ENCODE peak calls at places on chromosomes 5 and 9, in ten cellular contexts. R is IMR-90, B is heart left ventricle, G is GM12891, Q is Peyer's patch, L is NB4, H is HepG2, V is transverse colon, F is ovary, U is body of pancreas. K is an unnamed sample.

GRCh38 chr9:34501889-34502425 is 20.8 kb downstream of the ENHO start:
- DNase-seq in V (peak; percentile 24), U (peak; percentile 78), Q (no peak), G (no peak), R (peak; percentile 27), B (peak; percentile 55), F (peak; percentile 43), H (peak; percentile 83), L (peak; percentile 37), K (no peak)

GRCh38 chr5:61328791-61329617 is 3.1 kb upstream of the ZSWIM6 start:
- DNase-seq in U (no peak), B (no peak), L (no peak), R (no peak), H (no peak), V (no peak), F (no peak), G (no peak), Q (no peak), K (no peak)

GRCh38 chr5:41721521-41721920 is 148.7 kb downstream of the OXCT1 start:
- DNase-seq in L (no peak), G (no peak), R (peak; percentile 2), V (no peak), B (no peak), Q (no peak), H (no peak), U (no peak), F (no peak), K (no peak)

GRCh38 chr9:19663554-19663953 is 125.3 kb downstream of the SLC24A2 start:
- DNase-seq in U (no peak), F (no peak), Q (no peak), H (no peak), G (no peak), B (no peak), V (no peak), R (no peak), L (no peak), K (no peak)

GRCh38 chr9:10250200-10250599 is 362.6 kb downstream of the PTPRD start:
- DNase-seq in G (no peak), R (no peak), V (no peak), Q (no peak), L (no peak), H (no peak), F (no peak), B (no peak), U (no peak), K (no peak)

GRCh38 chr5:108259306-108259705 is 122.6 kb downstream of the FBXL17 start:
- DNase-seq in Q (no peak), U (no peak), R (peak; percentile 53), L (no peak), G (no peak), F (no peak), V (no peak), B (no peak), H (no peak), K (no peak)

GRCh38 chr5:69136296-69136695 is 30.7 kb upstream of the CCNB1 start:
- DNase-seq in F (no peak), B (no peak), G (peak; percentile 44), Q (no peak), R (no peak), L (peak; percentile 58), V (no peak), U (no peak), H (no peak), K (no peak)

GRCh38 chr5:145521523-145521922 is 313.6 kb downstream of the PRELID2 start:
- DNase-seq in U (no peak), R (no peak), Q (no peak), V (no peak), H (no peak), F (no peak), B (no peak), G (no peak), L (no peak), K (no peak)

GRCh38 chr9:126805546-126806262 is 864 bp downstream of the ZBTB43 start:
- DNase-seq in G (peak; percentile 47), F (no peak), B (peak; percentile 90), Q (peak; percentile 71), V (peak; percentile 74), R (peak; percentile 39), U (peak; percentile 63), L (peak; percentile 79), H (peak; percentile 81), K (peak; percentile 82)

GRCh38 chr9:126804198-126804695 is 593 bp upstream of the ZBTB43 start:
- DNase-seq in V (no peak), U (no peak), Q (no peak), B (no peak), R (no peak), H (no peak), F (no peak), G (no peak), L (no peak), K (no peak)

GRCh38 chr9:126806336-126806735 is 1.5 kb downstream of the ZBTB43 start:
- DNase-seq in G (no peak), L (peak; percentile 49), U (no peak), V (no peak), R (peak; percentile 15), B (no peak), F (no peak), H (no peak), Q (no peak), K (no peak)

GRCh38 chr9:126802343-126803059 is 2.3 kb upstream of the ZBTB43 start:
- DNase-seq in H (peak; percentile 36), F (no peak), Q (no peak), B (no peak), V (no peak), L (no peak), G (no peak), U (no peak), R (no peak), K (no peak)

GRCh38 chr9:126804696-126805545 is at the start of gene ZBTB43:
- DNase-seq in G (peak; percentile 94), Q (peak; percentile 98), H (peak; percentile 91), L (peak; percentile 95), V (peak; percentile 98), F (peak; percentile 97), R (peak; percentile 93), U (peak; percentile 98), B (peak; percentile 98), K (peak; percentile 97)
- TF ChIP-seq POLR2A in G (peak; percentile 91), Q (peak; percentile 83), H (peak; percentile 86), L (peak; percentile 84), V (peak; percentile 94), F (peak; percentile 67), R (peak; percentile 89), U (peak; percentile 92), B (peak; percentile 86), K (peak; percentile 86)

GRCh38 chr9:70477146-70477745 is 62.8 kb upstream of the KLF9 start:
- DNase-seq in F (no peak), V (no peak), G (no peak), U (peak; percentile 25), R (peak; percentile 55), L (no peak), H (no peak), Q (no peak), B (no peak), K (peak; percentile 42)

GRCh38 chr9:70479880-70480291 is 65.4 kb upstream of the KLF9 start:
- DNase-seq in U (peak; percentile 53), G (no peak), H (no peak), Q (peak; percentile 54), L (no peak), V (peak; percentile 48), R (peak; percentile 79), F (peak; percentile 38), B (peak; percentile 57), K (peak; percentile 40)

GRCh38 chr9:70480405-70480980 is 66.0 kb upstream of the KLF9 start:
- DNase-seq in U (peak; percentile 93), B (peak; percentile 95), V (peak; percentile 87), R (peak; percentile 90), H (no peak), L (no peak), G (no peak), F (peak; percentile 85), Q (peak; percentile 86), K (no peak)

GRCh38 chr9:70477907-70478480 is 63.5 kb upstream of the KLF9 start:
- DNase-seq in B (no peak), F (no peak), V (no peak), Q (no peak), U (peak; percentile 24), R (peak; percentile 60), L (no peak), H (no peak), G (no peak), K (no peak)

DNA sequence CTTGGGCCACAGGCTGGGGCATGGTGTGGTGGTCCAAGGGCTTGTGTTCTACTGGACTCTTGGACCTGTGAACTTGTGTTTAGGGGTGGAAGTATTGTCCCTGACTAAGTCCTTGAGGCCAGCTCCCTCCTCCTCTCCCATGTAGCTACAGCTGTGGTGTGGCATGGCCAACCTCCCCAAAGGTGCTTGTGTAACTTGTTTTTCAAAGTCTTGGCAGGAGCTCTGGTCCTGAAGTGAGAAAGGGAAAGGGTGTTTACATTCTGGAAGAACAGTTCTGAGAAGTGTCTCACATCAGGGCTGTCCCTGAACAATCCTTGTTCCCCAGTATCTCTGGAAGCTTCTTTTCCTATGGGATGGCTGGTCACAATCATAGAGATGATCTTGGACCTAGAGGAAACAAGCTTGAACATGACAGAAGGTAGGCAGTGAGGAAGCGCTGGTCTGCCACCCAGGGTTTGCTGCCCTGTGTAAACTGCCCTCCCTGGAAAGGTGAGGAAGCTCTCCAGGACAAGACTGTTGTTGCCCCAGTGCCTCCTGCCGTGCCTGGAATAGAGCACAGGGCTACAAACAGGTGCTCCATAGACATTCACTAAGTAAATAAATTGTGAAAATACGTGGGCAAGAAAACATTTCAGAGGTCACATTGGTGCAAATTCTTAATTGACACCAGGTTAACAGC is 64.6 kb upstream of the KLF9 start:
- DNase-seq in V (peak; percentile 36), H (no peak), L (no peak), F (no peak), B (no peak), R (peak; percentile 68), U (peak; percentile 89), Q (peak; percentile 55), G (no peak), K (no peak)
- TF ChIP-seq POLR2A in V (peak; percentile 9), H (no peak), L (no peak), F (no peak), B (no peak), R (no peak), U (peak; percentile 65), Q (no peak), G (no peak), K (no peak)

DNA sequence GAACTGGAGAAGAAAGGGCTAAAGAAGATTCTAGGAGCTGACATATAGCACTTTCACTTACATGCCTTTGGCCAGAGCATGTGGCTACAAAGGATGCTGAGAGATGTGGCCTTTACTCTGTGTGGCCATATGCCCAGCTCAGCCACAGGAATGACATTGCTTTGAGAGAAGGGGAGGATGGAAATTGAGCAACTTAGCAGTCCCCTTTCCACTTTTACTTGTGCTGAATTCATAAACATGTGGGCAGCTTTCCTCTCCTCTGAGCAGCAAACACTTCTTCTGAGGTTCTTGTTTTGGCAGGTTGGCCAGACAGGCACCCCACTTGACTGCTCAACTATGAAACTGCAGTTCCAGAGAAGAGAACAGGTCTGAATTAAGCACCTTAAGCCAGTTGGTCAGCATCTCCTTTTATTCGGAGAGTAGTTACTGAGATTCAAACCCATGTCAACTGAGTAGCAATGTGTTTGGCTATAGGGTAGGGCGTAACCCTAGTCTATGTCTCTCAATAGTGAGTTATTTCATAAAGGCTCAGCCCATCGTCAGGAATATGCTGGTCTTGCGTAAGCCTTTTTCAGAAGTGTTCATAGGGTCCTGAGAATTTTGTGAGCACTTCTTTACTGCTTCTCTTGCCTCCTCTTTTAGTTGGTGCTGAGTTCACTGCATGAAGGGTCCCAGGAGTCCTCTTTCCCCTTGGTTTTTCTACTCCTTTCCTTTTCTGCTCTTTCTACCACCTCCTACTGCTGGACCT is 134.5 kb downstream of the PALM2AKAP2 start:
- DNase-seq in H (no peak), V (peak; percentile 22), F (no peak), Q (no peak), B (no peak), U (no peak), L (no peak), R (peak; percentile 97), G (no peak), K (no peak)
- TF ChIP-seq POLR2A in H (no peak), V (no peak), F (no peak), Q (no peak), B (no peak), U (no peak), L (no peak), R (no peak), G (no peak), K (no peak)

DNA sequence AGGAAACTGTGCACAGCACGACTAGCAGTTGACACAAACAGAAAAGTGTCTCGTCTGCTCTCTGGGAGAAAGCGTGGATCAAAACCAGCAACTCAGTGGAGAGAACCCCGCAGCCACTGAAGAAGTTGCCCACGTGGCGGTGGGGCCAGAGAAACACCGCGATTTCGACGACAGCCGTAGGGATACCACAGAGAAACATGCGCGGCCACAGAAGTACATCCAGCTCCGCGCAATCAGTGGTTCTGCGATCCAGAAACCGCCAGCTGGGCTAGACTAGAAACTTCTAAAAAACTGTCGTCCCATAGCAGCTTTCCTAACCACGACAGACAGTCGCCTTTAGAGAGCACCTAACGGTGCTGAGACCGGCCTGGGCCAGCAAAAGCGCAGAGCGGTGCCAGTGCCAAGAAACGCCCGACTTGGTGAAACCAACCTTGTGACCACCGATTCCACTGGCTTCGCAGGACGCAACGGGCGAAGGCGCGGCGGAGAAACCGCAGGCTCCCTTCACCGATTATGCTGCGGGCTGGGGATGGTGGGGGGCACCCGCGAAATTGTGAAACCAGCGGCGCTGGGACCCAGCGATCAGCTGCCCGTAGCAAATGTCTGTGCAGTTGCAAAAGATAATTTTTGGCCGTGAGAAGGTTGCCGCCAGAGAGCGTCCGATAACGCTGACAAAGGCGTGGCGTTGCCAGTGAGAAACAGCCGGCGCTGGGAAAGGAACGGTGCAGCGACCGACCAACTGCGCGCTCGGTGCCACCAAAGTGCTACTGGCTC is 2.7 kb upstream of the ANXA2R start:
- DNase-seq in L (peak; percentile 96), U (peak; percentile 58), Q (peak; percentile 71), B (peak; percentile 56), R (peak; percentile 70), V (peak; percentile 69), F (peak; percentile 74), G (peak; percentile 37), H (no peak), K (no peak)
- TF ChIP-seq POLR2A in L (peak; percentile 51), U (peak; percentile 6), Q (no peak), B (no peak), R (no peak), V (peak; percentile 7), F (peak; percentile 18), G (no peak), H (no peak), K (no peak)

K was measured in H54.